ENCODE peak calls at places on chromosomes 11 and 22, in six cellular contexts. One of them, this sample, is unnamed. For H3K4me1, the result is how much of the 10 kb centered on the place peaks cover.

GRCh38 chr22:37178350-37179125 is 9.5 kb downstream of the C1QTNF6 start:
- DNase-seq in HCT116: no peak
- DNase-seq in H1: no peak
- DNase-seq in SK-N-SH: no peak
- DNase-seq in GM12878: no peak
- DNase-seq in K562: no peak
- DNase-seq in this sample: no peak

GRCh38 chr11:57761301-57762234 is at the start of gene CTNND1:
- DNase-seq in HCT116: peak
- DNase-seq in H1: peak
- DNase-seq in SK-N-SH: peak
- DNase-seq in GM12878: peak
- DNase-seq in K562: peak
- DNase-seq in this sample: peak

GRCh38 chr22:49721211-49721763 is 106.4 kb downstream of the BRD1 start:
- DNase-seq in HCT116: no peak
- DNase-seq in H1: no peak
- DNase-seq in SK-N-SH: no peak
- DNase-seq in GM12878: no peak
- DNase-seq in K562: no peak
- DNase-seq in this sample: no peak

GRCh38 chr11:28559497-28559896 is 451.3 kb downstream of the METTL15 start:
- DNase-seq in HCT116: no peak
- DNase-seq in H1: no peak
- DNase-seq in SK-N-SH: no peak
- DNase-seq in GM12878: no peak
- DNase-seq in K562: no peak
- DNase-seq in this sample: peak

GRCh38 chr11:35335226-35335625 is 84.1 kb downstream of the SLC1A2 start:
- DNase-seq in HCT116: no peak
- DNase-seq in H1: no peak
- DNase-seq in SK-N-SH: no peak
- DNase-seq in GM12878: no peak
- DNase-seq in K562: no peak
- DNase-seq in this sample: no peak

GRCh38 chr11:84558085-84558905 is 1068.8 kb downstream of the DLG2 start:
- DNase-seq in HCT116: peak
- DNase-seq in H1: no peak
- DNase-seq in SK-N-SH: peak
- DNase-seq in GM12878: no peak
- DNase-seq in K562: peak
- DNase-seq in this sample: peak

GRCh38 chr22:17398159-17398558 is 28.9 kb downstream of the CECR2 start:
- DNase-seq in HCT116: no peak
- DNase-seq in H1: no peak
- DNase-seq in SK-N-SH: no peak
- DNase-seq in GM12878: no peak
- DNase-seq in K562: no peak
- DNase-seq in this sample: no peak

GRCh38 chr11:44610556-44610955 is 45.1 kb downstream of the CD82 start:
- DNase-seq in HCT116: no peak
- DNase-seq in H1: no peak
- DNase-seq in SK-N-SH: no peak
- DNase-seq in GM12878: no peak
- DNase-seq in K562: no peak
- DNase-seq in this sample: no peak

GRCh38 chr11:37286890-37287289 is 688.9 kb upstream of the RAG2 start:
- DNase-seq in HCT116: no peak
- DNase-seq in H1: no peak
- DNase-seq in SK-N-SH: no peak
- DNase-seq in GM12878: no peak
- DNase-seq in K562: no peak
- DNase-seq in this sample: no peak

GRCh38 chr22:37815593-37815992 is 7.6 kb upstream of the GALR3 start:
- DNase-seq in HCT116: no peak
- DNase-seq in H1: no peak
- DNase-seq in SK-N-SH: no peak
- DNase-seq in GM12878: no peak
- DNase-seq in K562: no peak
- DNase-seq in this sample: no peak

GRCh38 chr22:20422271-20422958 is 15.2 kb downstream of the SCARF2 start:
- DNase-seq in HCT116: no peak
- DNase-seq in H1: no peak
- DNase-seq in SK-N-SH: peak
- DNase-seq in GM12878: no peak
- DNase-seq in K562: no peak
- DNase-seq in this sample: no peak

GRCh38 chr11:64745219-64745522 is 1.2 kb upstream of the RASGRP2 start:
- DNase-seq in HCT116: no peak
- DNase-seq in H1: peak
- DNase-seq in SK-N-SH: peak
- DNase-seq in GM12878: no peak
- DNase-seq in K562: no peak
- DNase-seq in this sample: no peak

DNA sequence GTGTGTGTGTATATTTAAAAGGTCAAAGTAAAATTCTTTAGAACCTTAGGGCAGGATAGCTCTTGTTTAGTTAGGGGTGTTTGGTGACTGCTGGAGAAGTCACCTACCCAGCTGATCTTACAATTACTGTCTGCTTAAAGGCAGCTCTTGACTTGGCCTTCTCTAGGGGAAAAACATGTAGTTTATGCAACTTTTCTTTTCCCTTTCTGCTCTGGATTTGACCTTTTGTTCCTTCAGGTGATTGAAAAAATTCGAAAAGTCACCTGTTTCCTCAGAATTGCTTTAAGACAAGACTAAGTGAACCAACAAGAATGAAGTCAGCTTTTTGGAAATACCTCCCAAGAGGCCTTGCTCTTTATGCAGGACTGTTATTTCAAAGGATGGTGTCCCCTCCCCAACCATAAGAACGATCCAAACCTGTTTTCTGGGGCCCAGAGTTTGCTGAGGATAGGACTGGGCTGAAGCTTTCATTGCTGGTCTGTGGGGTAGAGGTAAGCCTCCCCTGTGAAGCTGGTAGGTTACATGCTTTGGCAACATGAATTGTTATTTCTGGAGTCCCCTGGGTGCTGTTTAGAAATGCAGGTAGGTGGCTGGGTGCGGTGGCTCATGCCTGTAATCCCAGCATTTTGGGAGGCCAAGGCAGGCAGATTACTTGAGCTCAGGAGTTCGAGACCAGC is 111.2 kb downstream of the PTPRJ start:
- DNase-seq in HCT116: no peak
- DNase-seq in H1: peak
- DNase-seq in SK-N-SH: no peak
- DNase-seq in GM12878: no peak
- DNase-seq in K562: no peak
- DNase-seq in this sample: no peak
- TF ChIP-seq YY1 in HCT116: no peak
- TF ChIP-seq YY1 in H1: no peak
- TF ChIP-seq YY1 in SK-N-SH: no peak
- TF ChIP-seq YY1 in GM12878: no peak
- TF ChIP-seq YY1 in K562: no peak
- TF ChIP-seq YY1 in this sample: no peak

GRCh38 chr11:102428696-102429095 is 23.9 kb downstream of the TMEM123 start:
- DNase-seq in HCT116: no peak
- DNase-seq in H1: no peak
- DNase-seq in SK-N-SH: no peak
- DNase-seq in GM12878: no peak
- DNase-seq in K562: no peak
- DNase-seq in this sample: no peak

GRCh38 chr11:102430158-102430836 is 22.3 kb downstream of the TMEM123 start:
- DNase-seq in HCT116: no peak
- DNase-seq in H1: no peak
- DNase-seq in SK-N-SH: no peak
- DNase-seq in GM12878: peak
- DNase-seq in K562: no peak
- DNase-seq in this sample: no peak

GRCh38 chr11:102427068-102427467 is 25.5 kb downstream of the TMEM123 start:
- DNase-seq in HCT116: no peak
- DNase-seq in H1: no peak
- DNase-seq in SK-N-SH: no peak
- DNase-seq in GM12878: no peak
- DNase-seq in K562: no peak
- DNase-seq in this sample: no peak

GRCh38 chr11:102431404-102431803 is 21.2 kb downstream of the TMEM123 start:
- DNase-seq in HCT116: no peak
- DNase-seq in H1: no peak
- DNase-seq in SK-N-SH: no peak
- DNase-seq in GM12878: no peak
- DNase-seq in K562: no peak
- DNase-seq in this sample: no peak

GRCh38 chr11:102429691-102430090 is 22.9 kb downstream of the TMEM123 start:
- DNase-seq in HCT116: no peak
- DNase-seq in H1: no peak
- DNase-seq in SK-N-SH: no peak
- DNase-seq in GM12878: no peak
- DNase-seq in K562: no peak
- DNase-seq in this sample: no peak
- H3K4me1 ChIP-seq in HCT116: under half
- H3K4me1 ChIP-seq in H1: under half
- H3K4me1 ChIP-seq in SK-N-SH: under half
- H3K4me1 ChIP-seq in GM12878: under half
- H3K4me1 ChIP-seq in K562: under half
- H3K4me1 ChIP-seq in this sample: under half

GRCh38 chr11:657691-658126 is 20.6 kb downstream of the DRD4 start:
- DNase-seq in HCT116: no peak
- DNase-seq in H1: no peak
- DNase-seq in SK-N-SH: no peak
- DNase-seq in GM12878: no peak
- DNase-seq in K562: no peak
- DNase-seq in this sample: no peak
- TF ChIP-seq YY1 in HCT116: no peak
- TF ChIP-seq YY1 in H1: no peak
- TF ChIP-seq YY1 in SK-N-SH: no peak
- TF ChIP-seq YY1 in GM12878: no peak
- TF ChIP-seq YY1 in K562: no peak
- TF ChIP-seq YY1 in this sample: no peak

GRCh38 chr22:47851586-47851985 is 1089.1 kb downstream of the TBC1D22A start:
- DNase-seq in HCT116: no peak
- DNase-seq in H1: no peak
- DNase-seq in SK-N-SH: no peak
- DNase-seq in GM12878: no peak
- DNase-seq in K562: no peak
- DNase-seq in this sample: no peak

GRCh38 chr22:47848384-47848920 is 1086.0 kb downstream of the TBC1D22A start:
- DNase-seq in HCT116: no peak
- DNase-seq in H1: no peak
- DNase-seq in SK-N-SH: no peak
- DNase-seq in GM12878: no peak
- DNase-seq in K562: no peak
- DNase-seq in this sample: no peak

GRCh38 chr22:47850644-47851151 is 1088.2 kb downstream of the TBC1D22A start:
- DNase-seq in HCT116: no peak
- DNase-seq in H1: no peak
- DNase-seq in SK-N-SH: no peak
- DNase-seq in GM12878: no peak
- DNase-seq in K562: no peak
- DNase-seq in this sample: no peak

GRCh38 chr22:47846206-47846605 is 1083.8 kb downstream of the TBC1D22A start:
- DNase-seq in HCT116: no peak
- DNase-seq in H1: no peak
- DNase-seq in SK-N-SH: no peak
- DNase-seq in GM12878: no peak
- DNase-seq in K562: no peak
- DNase-seq in this sample: no peak

DNA sequence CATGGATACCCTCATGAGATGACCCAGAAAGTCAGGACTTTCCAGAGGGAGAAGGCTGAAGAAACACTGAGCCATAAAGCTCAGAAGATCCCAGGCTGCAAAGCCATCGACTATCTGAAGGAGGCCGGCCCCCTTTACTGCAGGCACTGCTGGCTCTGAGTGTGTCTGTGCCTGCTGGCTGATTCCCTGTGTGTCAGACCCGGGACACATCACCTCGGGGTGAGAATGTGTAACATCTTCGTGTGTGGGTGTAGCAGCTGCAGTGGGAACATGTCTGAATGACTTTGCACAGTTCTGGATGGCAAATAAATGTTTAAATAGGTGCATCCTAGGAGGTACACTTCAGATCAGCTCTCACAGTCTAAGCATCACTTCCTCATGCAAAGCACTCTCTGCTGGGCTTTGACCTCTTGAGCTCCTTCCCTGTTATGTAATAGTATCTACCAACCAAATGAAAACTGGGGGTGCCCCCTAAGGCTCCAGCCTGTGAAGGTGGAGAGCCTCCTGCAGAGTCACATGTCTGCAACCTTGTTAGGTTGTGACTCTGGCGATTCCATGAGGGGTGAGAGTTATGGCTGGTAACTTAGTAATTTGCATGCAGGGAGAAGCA is 1084.9 kb downstream of the TBC1D22A start:
- DNase-seq in HCT116: no peak
- DNase-seq in H1: no peak
- DNase-seq in SK-N-SH: no peak
- DNase-seq in GM12878: no peak
- DNase-seq in K562: no peak
- DNase-seq in this sample: no peak
- H3K4me1 ChIP-seq in HCT116: under half
- H3K4me1 ChIP-seq in H1: under half
- H3K4me1 ChIP-seq in SK-N-SH: under half
- H3K4me1 ChIP-seq in GM12878: under half
- H3K4me1 ChIP-seq in K562: under half
- H3K4me1 ChIP-seq in this sample: under half

DNA sequence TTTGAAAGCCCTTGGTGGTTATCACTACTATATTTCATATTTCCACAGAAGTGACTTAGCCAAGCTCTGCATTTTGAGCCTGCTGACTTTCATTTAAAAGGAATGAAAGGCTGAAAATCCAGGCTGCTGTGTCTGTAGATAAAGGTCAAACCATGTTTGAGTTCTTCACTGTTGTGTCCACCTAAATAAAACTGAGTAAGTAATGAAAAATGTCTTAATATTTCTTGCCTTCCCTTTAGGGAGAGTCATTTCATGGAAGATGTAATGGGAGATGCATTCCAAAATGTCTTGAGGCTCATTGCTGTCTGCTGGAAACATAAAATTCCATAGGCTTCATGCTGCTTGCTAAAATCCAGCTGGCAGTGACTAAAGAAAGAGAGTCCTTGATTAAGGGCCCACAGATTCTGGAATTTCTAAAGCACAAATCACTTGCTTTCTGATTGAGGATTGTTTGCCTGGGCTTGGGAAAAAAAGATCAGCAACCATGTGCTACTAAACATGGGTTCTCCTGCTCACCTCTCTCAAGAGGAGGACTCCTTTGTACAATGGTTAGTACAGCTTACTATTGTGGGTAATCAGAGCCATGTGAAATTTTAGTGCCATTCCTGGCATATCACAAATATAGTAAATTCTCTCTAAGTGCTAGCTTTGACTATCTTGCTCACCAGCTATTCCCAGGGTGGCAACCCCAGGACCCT is 56.9 kb downstream of the PANX1 start:
- DNase-seq in HCT116: no peak
- DNase-seq in H1: no peak
- DNase-seq in SK-N-SH: no peak
- DNase-seq in GM12878: no peak
- DNase-seq in K562: no peak
- DNase-seq in this sample: no peak
- TF ChIP-seq YY1 in HCT116: no peak
- TF ChIP-seq YY1 in H1: no peak
- TF ChIP-seq YY1 in SK-N-SH: no peak
- TF ChIP-seq YY1 in GM12878: no peak
- TF ChIP-seq YY1 in K562: no peak
- TF ChIP-seq YY1 in this sample: no peak

This sample was measured in NT2/D1.